ENCODE peak calls at places on chromosome 10, in seven cellular contexts. P is body of pancreas, T is fibroblast of lung, W is Panc1, J is mammary epithelial cell, G is AG09309, O is esophagus squamous epithelium. E is an unnamed sample.

GRCh38 chr10:112223725-112224124 is 40.2 kb upstream of the GPAM start:
- DNase-seq in P (no peak), T (no peak), W (no peak), J (no peak), G (no peak), O (no peak), E (no peak)

GRCh38 chr10:12868229-12868628 is 133.3 kb downstream of the CCDC3 start:
- DNase-seq in P (no peak), T (no peak), W (no peak), J (no peak), G (no peak), O (no peak), E (no peak)

GRCh38 chr10:14134275-14134674 is 196.4 kb downstream of the FRMD4A start:
- DNase-seq in P (no peak), T (no peak), W (no peak), J (no peak), G (no peak), O (no peak), E (no peak)

GRCh38 chr10:4034907-4035581 is 250.0 kb upstream of the KLF6 start:
- DNase-seq in P (no peak), T (peak), W (no peak), J (no peak), G (no peak), O (no peak), E (no peak)

GRCh38 chr10:43255644-43256431 is 11.0 kb downstream of the RASGEF1A start:
- DNase-seq in P (no peak), T (no peak), W (no peak), J (no peak), G (no peak), O (no peak), E (peak)

GRCh38 chr10:48490576-48491345 is 114.1 kb downstream of the ARHGAP22 start:
- DNase-seq in P (no peak), T (no peak), W (no peak), J (no peak), G (no peak), O (no peak), E (no peak)

GRCh38 chr10:79285315-79286185 is 61.7 kb upstream of the PPIF start:
- DNase-seq in P (no peak), T (no peak), W (no peak), J (no peak), G (no peak), O (no peak), E (no peak)

GRCh38 chr10:124624006-124624405 is 120.2 kb downstream of the FAM53B start:
- DNase-seq in P (no peak), T (no peak), W (no peak), J (no peak), G (no peak), O (no peak), E (no peak)

GRCh38 chr10:15370741-15371701 is at the start of gene FAM171A1:
- DNase-seq in P (peak), T (peak), W (no peak), J (peak), G (no peak), O (no peak), E (no peak)

GRCh38 chr10:95289003-95289920 is 1.5 kb downstream of the PDLIM1 start:
- DNase-seq in P (peak), T (no peak), W (no peak), J (peak), G (no peak), O (no peak), E (no peak)

GRCh38 chr10:27890971-27891370 is 107.9 kb downstream of the ODAD2 start:
- DNase-seq in P (no peak), T (no peak), W (no peak), J (no peak), G (no peak), O (no peak), E (no peak)

GRCh38 chr10:81548160-81548559 is 326.8 kb upstream of the NRG3 start:
- DNase-seq in P (no peak), T (no peak), W (no peak), J (no peak), G (no peak), O (no peak), E (no peak)

GRCh38 chr10:124341768-124342135 is 77.0 kb downstream of the OAT start:
- DNase-seq in P (no peak), T (no peak), W (no peak), J (no peak), G (no peak), O (no peak), E (no peak)

GRCh38 chr10:86225098-86225782 is 141.4 kb downstream of the GRID1 start:
- DNase-seq in P (no peak), T (no peak), W (no peak), J (peak), G (peak), O (no peak), E (no peak)

GRCh38 chr10:69434926-69435325 is 16.3 kb upstream of the TSPAN15 start:
- DNase-seq in P (no peak), T (no peak), W (no peak), J (no peak), G (no peak), O (no peak), E (no peak)

GRCh38 chr10:124175701-124176100 is 82.3 kb upstream of the CHST15 start:
- DNase-seq in P (no peak), T (no peak), W (no peak), J (no peak), G (no peak), O (no peak), E (no peak)

GRCh38 chr10:50224330-50224952 is 26.9 kb downstream of the ASAH2 start:
- DNase-seq in P (peak), T (peak), W (peak), J (peak), G (peak), O (no peak), E (no peak)

GRCh38 chr10:133274751-133275682 is 1.7 kb downstream of the ADAM8 start:
- DNase-seq in P (no peak), T (no peak), W (no peak), J (peak), G (no peak), O (no peak), E (no peak)

GRCh38 chr10:24759706-24760105 is 36.0 kb upstream of the ARHGAP21 start:
- DNase-seq in P (no peak), T (no peak), W (no peak), J (no peak), G (no peak), O (no peak), E (no peak)

GRCh38 chr10:46019541-46020343 is 10.7 kb downstream of the NCOA4 start:
- DNase-seq in P (peak), T (no peak), W (no peak), J (no peak), G (no peak), O (no peak), E (no peak)

GRCh38 chr10:11875499-11876281 is 52.5 kb downstream of the PROSER2 start:
- DNase-seq in P (peak), T (peak), W (peak), J (peak), G (peak), O (peak), E (no peak)

GRCh38 chr10:15035385-15036301 is 8.1 kb upstream of the OLAH start:
- DNase-seq in P (peak), T (peak), W (no peak), J (no peak), G (no peak), O (no peak), E (no peak)

GRCh38 chr10:116743266-116744064 is 1.1 kb upstream of the HSPA12A start:
- DNase-seq in P (no peak), T (no peak), W (no peak), J (no peak), G (no peak), O (no peak), E (no peak)

GRCh38 chr10:86900955-86901354 is 56.5 kb downstream of the MMRN2 start:
- DNase-seq in P (peak), T (peak), W (no peak), J (no peak), G (no peak), O (no peak), E (no peak)

GRCh38 chr10:44980309-44981171 is 1.9 kb upstream of the DEPP1 start:
- DNase-seq in P (no peak), T (no peak), W (no peak), J (peak), G (no peak), O (no peak), E (no peak)

GRCh38 chr10:62264702-62265436 is 3.8 kb downstream of the RTKN2 start:
- DNase-seq in P (peak), T (peak), W (peak), J (peak), G (peak), O (no peak), E (no peak)

GRCh38 chr10:78039743-78040142 is 6.1 kb downstream of the RPS24 start:
- DNase-seq in P (no peak), T (no peak), W (no peak), J (no peak), G (no peak), O (no peak), E (no peak)

GRCh38 chr10:78035437-78035836 is 1.8 kb downstream of the RPS24 start:
- DNase-seq in P (no peak), T (no peak), W (no peak), J (no peak), G (no peak), O (no peak), E (no peak)

GRCh38 chr10:78035933-78036583 is 2.4 kb downstream of the RPS24 start:
- DNase-seq in P (no peak), T (no peak), W (no peak), J (no peak), G (no peak), O (no peak), E (no peak)

GRCh38 chr10:78038791-78039547 is 5.3 kb downstream of the RPS24 start:
- DNase-seq in P (no peak), T (no peak), W (no peak), J (no peak), G (no peak), O (no peak), E (no peak)

GRCh38 chr10:78038105-78038504 is 4.4 kb downstream of the RPS24 start:
- DNase-seq in P (no peak), T (no peak), W (no peak), J (peak), G (no peak), O (no peak), E (no peak)
- H3K4me3 ChIP-seq in P (no peak), T (no peak), W (no peak), J (no peak), G (no peak), O (no peak), E (no peak)

GRCh38 chr10:33494694-33495093 is 160.2 kb upstream of the NRP1 start:
- DNase-seq in P (no peak), T (no peak), W (no peak), J (no peak), G (no peak), O (no peak), E (no peak)

GRCh38 chr10:33496096-33496495 is 161.6 kb upstream of the NRP1 start:
- DNase-seq in P (no peak), T (no peak), W (no peak), J (no peak), G (no peak), O (no peak), E (no peak)

GRCh38 chr10:33498354-33498753 is 163.9 kb upstream of the NRP1 start:
- DNase-seq in P (no peak), T (no peak), W (no peak), J (no peak), G (no peak), O (no peak), E (no peak)

GRCh38 chr10:33494000-33494399 is 159.5 kb upstream of the NRP1 start:
- DNase-seq in P (no peak), T (no peak), W (no peak), J (no peak), G (no peak), O (no peak), E (no peak)

GRCh38 chr10:33497338-33497737 is 162.9 kb upstream of the NRP1 start:
- DNase-seq in P (no peak), T (no peak), W (no peak), J (no peak), G (no peak), O (no peak), E (no peak)
- H3K4me3 ChIP-seq in P (no peak), T (no peak), W (no peak), J (no peak), G (no peak), O (no peak), E (no peak)

GRCh38 chr10:122208616-122209430 is 62.3 kb upstream of the BTBD16 start:
- DNase-seq in P (peak), T (no peak), W (no peak), J (no peak), G (no peak), O (no peak), E (no peak)

GRCh38 chr10:122204691-122205489 is 66.2 kb upstream of the BTBD16 start:
- DNase-seq in P (no peak), T (peak), W (no peak), J (no peak), G (no peak), O (no peak), E (no peak)

GRCh38 chr10:122206471-122207065 is 64.5 kb upstream of the BTBD16 start:
- DNase-seq in P (no peak), T (peak), W (no peak), J (peak), G (no peak), O (no peak), E (no peak)

GRCh38 chr10:122207135-122207534 is 64.0 kb upstream of the BTBD16 start:
- DNase-seq in P (no peak), T (no peak), W (no peak), J (no peak), G (no peak), O (no peak), E (no peak)

DNA sequence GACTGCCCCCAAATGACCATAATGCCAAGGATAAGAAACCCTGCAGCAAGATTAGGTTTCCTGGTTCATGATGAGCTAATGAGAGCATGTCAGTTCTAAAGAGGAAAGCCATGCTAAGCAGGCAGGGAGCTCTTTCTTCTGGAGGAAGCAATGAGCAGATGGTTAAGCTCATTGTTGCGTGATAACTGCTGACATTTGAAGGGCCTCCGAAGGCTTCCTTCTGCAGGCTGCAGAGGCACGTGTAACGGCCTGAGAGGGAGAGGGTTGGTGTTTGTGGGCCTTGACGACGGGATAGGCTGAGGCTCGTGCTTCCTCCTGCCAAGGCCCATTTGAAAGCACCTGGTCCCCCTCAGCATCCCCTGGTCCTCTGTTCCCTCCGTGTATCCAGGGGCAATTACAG is 63.5 kb upstream of the BTBD16 start:
- DNase-seq in P (no peak), T (peak), W (no peak), J (no peak), G (no peak), O (no peak), E (no peak)
- H3K4me3 ChIP-seq in P (no peak), T (no peak), W (no peak), J (no peak), G (no peak), O (no peak), E (no peak)

GRCh38 chr10:103834436-103835095 is 20.8 kb downstream of the SH3PXD2A start:
- DNase-seq in P (no peak), T (no peak), W (no peak), J (no peak), G (no peak), O (no peak), E (no peak)

GRCh38 chr10:103832806-103833205 is 22.6 kb downstream of the SH3PXD2A start:
- DNase-seq in P (no peak), T (no peak), W (no peak), J (no peak), G (no peak), O (no peak), E (no peak)

GRCh38 chr10:103835121-103836045 is 20.0 kb downstream of the SH3PXD2A start:
- DNase-seq in P (peak), T (peak), W (no peak), J (no peak), G (peak), O (no peak), E (no peak)

GRCh38 chr10:103836273-103836672 is 19.1 kb downstream of the SH3PXD2A start:
- DNase-seq in P (no peak), T (no peak), W (no peak), J (no peak), G (no peak), O (no peak), E (no peak)

DNA sequence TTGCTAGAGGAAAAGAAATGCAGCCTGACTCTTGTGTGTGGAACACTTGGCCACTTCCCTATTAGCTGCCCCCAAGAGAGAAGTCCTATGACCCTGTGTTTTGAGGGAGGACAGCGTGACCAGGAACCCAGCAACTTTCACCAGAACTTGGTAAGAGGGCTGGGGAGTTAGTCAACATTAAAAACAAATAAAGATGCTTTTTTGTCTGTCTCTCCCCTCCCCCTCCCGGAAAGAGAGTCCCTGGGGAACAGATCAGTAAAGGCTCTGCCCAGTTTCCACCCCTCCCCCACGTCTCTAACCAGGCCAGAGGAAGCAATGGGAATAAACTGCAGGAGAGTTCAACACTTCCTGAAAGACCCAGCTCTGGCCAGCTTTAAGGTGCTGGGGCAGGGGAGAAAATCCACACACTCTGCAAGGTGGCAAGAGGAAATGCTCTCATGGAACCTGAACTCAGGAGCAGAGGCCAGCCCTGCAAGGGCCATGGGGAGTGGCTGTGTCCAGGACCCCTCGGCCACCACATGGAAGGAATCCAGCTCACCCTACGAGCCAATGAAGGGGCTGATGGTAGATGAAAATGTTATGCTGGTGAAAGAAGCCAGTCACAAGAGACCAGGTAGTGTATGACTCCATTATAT is 21.5 kb downstream of the SH3PXD2A start:
- DNase-seq in P (peak), T (peak), W (no peak), J (no peak), G (no peak), O (no peak), E (peak)
- H3K4me3 ChIP-seq in P (no peak), T (no peak), W (no peak), J (no peak), G (no peak), O (no peak), E (no peak)